ENCODE peak calls at places on chromosome 2, in four cellular contexts. J is testis; B is right atrium auricular region; O is CD8-positive, alpha-beta memory T cell. W is an unnamed sample.

GRCh38 chr2:121207494-121207893 is 77.5 kb downstream of the TFCP2L1 start:
- DNase-seq in J (no peak), B (no peak), O (no peak), W (no peak)

GRCh38 chr2:160271166-160272086 is 71.4 kb upstream of the ITGB6 start:
- DNase-seq in J (peak; percentile 21), B (no peak), O (no peak), W (peak; percentile 28)

GRCh38 chr2:67879586-67880290 is 183.1 kb downstream of the C1D start:
- DNase-seq in J (no peak), B (no peak), O (no peak), W (no peak)

GRCh38 chr2:444937-445884 is 157.3 kb upstream of the ALKAL2 start:
- DNase-seq in J (no peak), B (no peak), O (peak; percentile 48), W (no peak)

GRCh38 chr2:112614201-112614840 is 29.9 kb downstream of the CHCHD5 start:
- DNase-seq in J (no peak), B (no peak), O (no peak), W (no peak)

GRCh38 chr2:203490391-203490790 is 44.7 kb downstream of the RAPH1 start:
- DNase-seq in J (no peak), B (no peak), O (no peak), W (no peak)

GRCh38 chr2:180413331-180413730 is 406.2 kb upstream of the CWC22 start:
- DNase-seq in J (no peak), B (no peak), O (no peak), W (no peak)

GRCh38 chr2:234678721-234679120 is 181.8 kb upstream of the ARL4C start:
- DNase-seq in J (no peak), B (no peak), O (no peak), W (no peak)

GRCh38 chr2:15092691-15093090 is 460.2 kb downstream of the LRATD1 start:
- DNase-seq in J (no peak), B (no peak), O (no peak), W (no peak)

GRCh38 chr2:119234021-119235019 is 10.7 kb downstream of the STEAP3 start:
- DNase-seq in J (peak; percentile 32), B (no peak), O (no peak), W (no peak)

GRCh38 chr2:16402891-16403290 is 262.7 kb downstream of the CYRIA start:
- DNase-seq in J (no peak), B (no peak), O (no peak), W (no peak)

GRCh38 chr2:112004246-112004645 is 50.8 kb upstream of the TMEM87B start:
- DNase-seq in J (peak; percentile 86), B (peak; percentile 67), O (no peak), W (no peak)

GRCh38 chr2:7773362-7773973 is 856.3 kb downstream of the RNF144A start:
- DNase-seq in J (peak; percentile 80), B (no peak), O (peak; percentile 14), W (no peak)

GRCh38 chr2:71963295-71963694 is 184.4 kb downstream of the CYP26B1 start:
- DNase-seq in J (no peak), B (no peak), O (no peak), W (no peak)

GRCh38 chr2:111182740-111183139 is 62.0 kb downstream of the BCL2L11 start:
- DNase-seq in J (no peak), B (no peak), O (no peak), W (no peak)

GRCh38 chr2:237637429-237638135 is 10.2 kb downstream of the LRRFIP1 start:
- DNase-seq in J (no peak), B (no peak), O (no peak), W (no peak)

GRCh38 chr2:127584047-127584446 is 48.6 kb downstream of the MYO7B start:
- DNase-seq in J (no peak), B (peak; percentile 26), O (no peak), W (no peak)

GRCh38 chr2:64228126-64228678 is 84.0 kb upstream of the PELI1 start:
- DNase-seq in J (peak; percentile 92), B (peak; percentile 88), O (peak; percentile 17), W (peak; percentile 70)

GRCh38 chr2:64196986-64197385 is 52.8 kb upstream of the PELI1 start:
- DNase-seq in J (no peak), B (no peak), O (no peak), W (no peak)

DNA sequence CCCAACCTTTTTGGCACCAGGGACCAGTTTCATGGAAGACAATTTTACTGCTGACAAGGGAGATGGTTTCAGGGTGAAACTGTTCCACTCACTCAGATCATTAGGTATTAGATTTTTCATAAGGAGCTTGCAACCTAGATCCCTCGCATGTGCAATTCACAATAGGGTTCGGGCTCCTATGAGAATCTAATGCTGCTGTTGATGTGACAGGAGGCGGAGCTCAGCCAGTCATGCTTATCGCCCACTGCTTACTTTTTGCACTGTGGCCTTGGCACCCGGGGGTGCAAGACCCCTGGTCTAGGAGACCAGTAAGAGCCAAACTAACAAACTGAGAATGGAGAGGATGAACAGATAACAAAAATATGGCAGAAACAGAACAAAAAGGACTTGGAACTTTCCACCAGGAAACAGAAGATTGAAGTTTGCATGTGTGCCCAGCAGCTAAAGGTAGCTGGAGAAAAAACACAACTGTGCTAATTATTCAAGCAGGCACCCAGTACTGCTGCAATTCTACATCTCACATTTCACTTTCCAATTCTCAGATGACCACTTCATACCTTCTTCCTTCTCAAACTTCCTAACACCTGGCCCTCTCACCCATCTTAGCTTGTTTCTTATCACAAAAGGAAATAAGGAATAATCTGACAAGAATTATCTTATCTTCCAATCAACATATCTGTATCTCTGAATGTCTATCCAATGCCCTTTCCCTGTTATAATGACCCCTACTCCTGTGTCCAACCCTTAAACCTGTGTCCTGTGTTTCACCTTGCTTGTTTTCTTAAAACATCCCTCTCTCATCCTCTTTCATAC is 24.8 kb downstream of the SP3 start:
- DNase-seq in J (no peak), B (no peak), O (no peak), W (no peak)
- H3K4me1 ChIP-seq in J (peaks cover 11% of the 10 kb centered on the region), B (no peaks in the 10 kb centered on the region), O (peaks cover 89% of the 10 kb centered on the region), W (peaks cover 14% of the 10 kb centered on the region)

GRCh38 chr2:105849431-105850179 is 104.9 kb downstream of the NCK2 start:
- DNase-seq in J (no peak), B (no peak), O (no peak), W (no peak)
- H3K36me3 ChIP-seq in J (no peaks in the 10 kb centered on the region), B (no peaks in the 10 kb centered on the region), O (peaks cover 6% of the 10 kb centered on the region), W (no peaks in the 10 kb centered on the region)

GRCh38 chr2:70535573-70535972 is 18.1 kb downstream of the TGFA start:
- DNase-seq in J (no peak), B (no peak), O (no peak), W (no peak)
- H3K4me3 ChIP-seq in J (no peak overlapping the region), B (no peak overlapping the region), O (no peak overlapping the region), W (no peak overlapping the region)

GRCh38 chr2:197263077-197263476 is 47.5 kb downstream of the ANKRD44 start:
- DNase-seq in J (no peak), B (no peak), O (no peak), W (no peak)
- H3K4me1 ChIP-seq in J (no peaks in the 10 kb centered on the region), B (no peaks in the 10 kb centered on the region), O (peaks cover 84% of the 10 kb centered on the region), W (no peaks in the 10 kb centered on the region)